ENCODE peak calls at places on chromosomes 7 and 10, in four cellular contexts. One of them, this sample, is unnamed.

GRCh38 chr10:4529266-4529665 is 296.7 kb upstream of the AKR1E2 start:
- DNase-seq in T1000: no peak
- DNase-seq in GF-D8: no peak
- DNase-seq in effector CD8-positive, alpha-beta T cell: no peak
- DNase-seq in this sample: no peak

GRCh38 chr10:13894412-13895093 is 307.8 kb downstream of the PRPF18 start:
- DNase-seq in GF-D8: no peak
- DNase-seq in T1000: no peak
- DNase-seq in effector CD8-positive, alpha-beta T cell: no peak
- DNase-seq in this sample: no peak

GRCh38 chr7:129090307-129090907 is 35.5 kb upstream of the TNPO3 start:
- DNase-seq in effector CD8-positive, alpha-beta T cell: no peak
- DNase-seq in T1000: no peak
- DNase-seq in GF-D8: no peak
- DNase-seq in this sample: no peak

GRCh38 chr10:99965700-99966099 is 44.0 kb downstream of the DNMBP start:
- DNase-seq in GF-D8: no peak
- DNase-seq in effector CD8-positive, alpha-beta T cell: no peak
- DNase-seq in T1000: no peak
- DNase-seq in this sample: no peak

GRCh38 chr10:114654829-114655575 is 3.1 kb downstream of the ABLIM1 start:
- DNase-seq in effector CD8-positive, alpha-beta T cell: no peak
- DNase-seq in T1000: no peak
- DNase-seq in GF-D8: no peak
- DNase-seq in this sample: no peak

GRCh38 chr7:16914771-16915170 is 33.0 kb upstream of the AGR3 start:
- DNase-seq in effector CD8-positive, alpha-beta T cell: no peak
- DNase-seq in GF-D8: no peak
- DNase-seq in T1000: no peak
- DNase-seq in this sample: peak

GRCh38 chr10:131178956-131179355 is 132.6 kb downstream of the TCERG1L start:
- DNase-seq in effector CD8-positive, alpha-beta T cell: no peak
- DNase-seq in GF-D8: no peak
- DNase-seq in T1000: no peak
- DNase-seq in this sample: no peak

GRCh38 chr10:46080886-46081285 is 34.8 kb upstream of the MSMB start:
- DNase-seq in effector CD8-positive, alpha-beta T cell: no peak
- DNase-seq in GF-D8: peak
- DNase-seq in T1000: no peak
- DNase-seq in this sample: no peak

GRCh38 chr7:126041472-126041871 is 1111.8 kb upstream of the POT1 start:
- DNase-seq in effector CD8-positive, alpha-beta T cell: no peak
- DNase-seq in GF-D8: no peak
- DNase-seq in T1000: no peak
- DNase-seq in this sample: no peak

This sample was measured in HuH-7.